ENCODE peak calls at places on chromosomes 4 and X, in seven cellular contexts. One of them, this sample, is unnamed.
A peak's percentile ranks its signal among the peaks of the same experiment; 100 is the strongest.

GRCh38 chrX:74534569-74535038 is 79.8 kb downstream of the RLIM start:
- DNase-seq in right lobe of liver: no peak
- DNase-seq in Peyer's patch: no peak
- DNase-seq in astrocyte: peak; percentile 59
- DNase-seq in bronchial epithelial cell: peak; percentile 45
- DNase-seq in GM06990: peak; percentile 30
- DNase-seq in AG10803: peak; percentile 56
- DNase-seq in this sample: no peak

GRCh38 chrX:22674947-22675346 is 324.8 kb upstream of the DDX53 start:
- DNase-seq in right lobe of liver: no peak
- DNase-seq in Peyer's patch: no peak
- DNase-seq in astrocyte: no peak
- DNase-seq in bronchial epithelial cell: no peak
- DNase-seq in GM06990: no peak
- DNase-seq in AG10803: no peak
- DNase-seq in this sample: no peak

GRCh38 chrX:129791961-129792570 is 12.3 kb downstream of the SASH3 start:
- DNase-seq in right lobe of liver: no peak
- DNase-seq in Peyer's patch: no peak
- DNase-seq in astrocyte: no peak
- DNase-seq in bronchial epithelial cell: no peak
- DNase-seq in GM06990: no peak
- DNase-seq in AG10803: no peak
- DNase-seq in this sample: no peak

GRCh38 chr4:157558016-157558415 is 337.5 kb downstream of the GRIA2 start:
- DNase-seq in right lobe of liver: no peak
- DNase-seq in Peyer's patch: no peak
- DNase-seq in astrocyte: no peak
- DNase-seq in bronchial epithelial cell: no peak
- DNase-seq in GM06990: no peak
- DNase-seq in AG10803: no peak
- DNase-seq in this sample: no peak

GRCh38 chr4:6119507-6120020 is 80.8 kb downstream of the JAKMIP1 start:
- DNase-seq in right lobe of liver: no peak
- DNase-seq in Peyer's patch: no peak
- DNase-seq in astrocyte: no peak
- DNase-seq in bronchial epithelial cell: peak; percentile 20
- DNase-seq in GM06990: no peak
- DNase-seq in AG10803: no peak
- DNase-seq in this sample: no peak

GRCh38 chr4:57425610-57426009 is 315.4 kb upstream of the IGFBP7 start:
- DNase-seq in right lobe of liver: no peak
- DNase-seq in Peyer's patch: no peak
- DNase-seq in astrocyte: peak; percentile 49
- DNase-seq in bronchial epithelial cell: peak; percentile 56
- DNase-seq in GM06990: no peak
- DNase-seq in AG10803: peak; percentile 24
- DNase-seq in this sample: no peak

GRCh38 chrX:103999234-103999633 is 14.3 kb downstream of the H2BW1 start:
- DNase-seq in right lobe of liver: no peak
- DNase-seq in Peyer's patch: no peak
- DNase-seq in astrocyte: no peak
- DNase-seq in bronchial epithelial cell: no peak
- DNase-seq in GM06990: no peak
- DNase-seq in AG10803: no peak
- DNase-seq in this sample: no peak

GRCh38 chr4:113618205-113618604 is 143.3 kb downstream of the CAMK2D start:
- DNase-seq in right lobe of liver: no peak
- DNase-seq in Peyer's patch: no peak
- DNase-seq in astrocyte: no peak
- DNase-seq in bronchial epithelial cell: no peak
- DNase-seq in GM06990: no peak
- DNase-seq in AG10803: peak; percentile 15
- DNase-seq in this sample: no peak

GRCh38 chrX:149571770-149572169 is 15.5 kb downstream of the MAGEA9B start:
- DNase-seq in right lobe of liver: no peak
- DNase-seq in Peyer's patch: no peak
- DNase-seq in astrocyte: no peak
- DNase-seq in bronchial epithelial cell: no peak
- DNase-seq in GM06990: no peak
- DNase-seq in AG10803: no peak
- DNase-seq in this sample: no peak

GRCh38 chrX:6954836-6955235 is 192.7 kb upstream of the STS start:
- DNase-seq in right lobe of liver: no peak
- DNase-seq in Peyer's patch: no peak
- DNase-seq in astrocyte: no peak
- DNase-seq in bronchial epithelial cell: no peak
- DNase-seq in GM06990: no peak
- DNase-seq in AG10803: no peak
- DNase-seq in this sample: no peak

GRCh38 chrX:7202206-7202605 is 54.3 kb upstream of the PUDP start:
- DNase-seq in right lobe of liver: no peak
- DNase-seq in Peyer's patch: no peak
- DNase-seq in astrocyte: no peak
- DNase-seq in bronchial epithelial cell: no peak
- DNase-seq in GM06990: no peak
- DNase-seq in AG10803: no peak
- DNase-seq in this sample: no peak

GRCh38 chrX:49190783-49191032 is 4.5 kb upstream of the PRICKLE3 start:
- DNase-seq in right lobe of liver: no peak
- DNase-seq in Peyer's patch: peak; percentile 79
- DNase-seq in astrocyte: no peak
- DNase-seq in bronchial epithelial cell: no peak
- DNase-seq in GM06990: no peak
- DNase-seq in AG10803: no peak
- DNase-seq in this sample: no peak

GRCh38 chrX:6472652-6473342 is 62.1 kb downstream of the VCX3A start:
- DNase-seq in right lobe of liver: no peak
- DNase-seq in Peyer's patch: no peak
- DNase-seq in astrocyte: no peak
- DNase-seq in bronchial epithelial cell: no peak
- DNase-seq in GM06990: no peak
- DNase-seq in AG10803: no peak
- DNase-seq in this sample: no peak

GRCh38 chrX:13647709-13648212 is 5.2 kb upstream of the TCEANC start:
- DNase-seq in right lobe of liver: no peak
- DNase-seq in Peyer's patch: peak; percentile 67
- DNase-seq in astrocyte: peak; percentile 74
- DNase-seq in bronchial epithelial cell: no peak
- DNase-seq in GM06990: no peak
- DNase-seq in AG10803: no peak
- DNase-seq in this sample: no peak

GRCh38 chrX:100654256-100654655 is 10.3 kb downstream of the SRPX2 start:
- DNase-seq in right lobe of liver: no peak
- DNase-seq in Peyer's patch: no peak
- DNase-seq in astrocyte: no peak
- DNase-seq in bronchial epithelial cell: peak; percentile 31
- DNase-seq in GM06990: no peak
- DNase-seq in AG10803: peak; percentile 45
- DNase-seq in this sample: no peak

GRCh38 chr4:105059337-105059736 is 87.3 kb upstream of the TET2 start:
- DNase-seq in right lobe of liver: no peak
- DNase-seq in Peyer's patch: no peak
- DNase-seq in astrocyte: peak; percentile 18
- DNase-seq in bronchial epithelial cell: peak; percentile 62
- DNase-seq in GM06990: peak; percentile 65
- DNase-seq in AG10803: no peak
- DNase-seq in this sample: peak; percentile 57

GRCh38 chr4:47372561-47372960 is 90.9 kb downstream of the COMMD8 start:
- DNase-seq in right lobe of liver: no peak
- DNase-seq in Peyer's patch: no peak
- DNase-seq in astrocyte: no peak
- DNase-seq in bronchial epithelial cell: no peak
- DNase-seq in GM06990: no peak
- DNase-seq in AG10803: no peak
- DNase-seq in this sample: no peak

GRCh38 chrX:119155416-119156035 is 27.9 kb upstream of the KIAA1210 start:
- DNase-seq in right lobe of liver: no peak
- DNase-seq in Peyer's patch: no peak
- DNase-seq in astrocyte: peak; percentile 65
- DNase-seq in bronchial epithelial cell: peak; percentile 67
- DNase-seq in GM06990: no peak
- DNase-seq in AG10803: peak; percentile 45
- DNase-seq in this sample: no peak

GRCh38 chrX:16836371-16836770 is 33.8 kb downstream of the RBBP7 start:
- DNase-seq in right lobe of liver: no peak
- DNase-seq in Peyer's patch: peak; percentile 47
- DNase-seq in astrocyte: peak; percentile 17
- DNase-seq in bronchial epithelial cell: peak; percentile 19
- DNase-seq in GM06990: peak; percentile 51
- DNase-seq in AG10803: peak; percentile 18
- DNase-seq in this sample: no peak

GRCh38 chrX:77788050-77788449 is 2.0 kb upstream of the ATRX start:
- DNase-seq in right lobe of liver: no peak
- DNase-seq in Peyer's patch: no peak
- DNase-seq in astrocyte: no peak
- DNase-seq in bronchial epithelial cell: peak; percentile 18
- DNase-seq in GM06990: no peak
- DNase-seq in AG10803: peak; percentile 52
- DNase-seq in this sample: peak; percentile 29
- H3K4me3 ChIP-seq in right lobe of liver: peak overlapping the region; percentile 41
- H3K4me3 ChIP-seq in Peyer's patch: no peak overlapping the region
- H3K4me3 ChIP-seq in astrocyte: no peak overlapping the region
- H3K4me3 ChIP-seq in bronchial epithelial cell: no peak overlapping the region
- H3K4me3 ChIP-seq in GM06990: no peak overlapping the region
- H3K4me3 ChIP-seq in AG10803: peak overlapping the region; percentile 30
- H3K4me3 ChIP-seq in this sample: peak overlapping the region; percentile 14

GRCh38 chr4:1344696-1345095 is 2.3 kb upstream of the UVSSA start:
- DNase-seq in right lobe of liver: peak; percentile 55
- DNase-seq in Peyer's patch: no peak
- DNase-seq in astrocyte: no peak
- DNase-seq in bronchial epithelial cell: peak; percentile 39
- DNase-seq in GM06990: no peak
- DNase-seq in AG10803: no peak
- DNase-seq in this sample: no peak

GRCh38 chr4:1346781-1347409 is at the start of gene UVSSA:
- DNase-seq in right lobe of liver: peak; percentile 100
- DNase-seq in Peyer's patch: peak; percentile 100
- DNase-seq in astrocyte: peak; percentile 97
- DNase-seq in bronchial epithelial cell: peak; percentile 96
- DNase-seq in GM06990: peak; percentile 100
- DNase-seq in AG10803: peak; percentile 99
- DNase-seq in this sample: peak; percentile 98

GRCh38 chr4:1347410-1347864 is 429 bp downstream of the UVSSA start:
- DNase-seq in right lobe of liver: peak; percentile 79
- DNase-seq in Peyer's patch: peak; percentile 82
- DNase-seq in astrocyte: peak; percentile 80
- DNase-seq in bronchial epithelial cell: peak; percentile 44
- DNase-seq in GM06990: peak; percentile 78
- DNase-seq in AG10803: peak; percentile 86
- DNase-seq in this sample: no peak

GRCh38 chr4:1348014-1348513 is 1.1 kb downstream of the UVSSA start:
- DNase-seq in right lobe of liver: peak; percentile 50
- DNase-seq in Peyer's patch: no peak
- DNase-seq in astrocyte: no peak
- DNase-seq in bronchial epithelial cell: no peak
- DNase-seq in GM06990: no peak
- DNase-seq in AG10803: no peak
- DNase-seq in this sample: no peak

GRCh38 chr4:1345905-1346780 is 865 bp upstream of the UVSSA start:
- DNase-seq in right lobe of liver: peak; percentile 72
- DNase-seq in Peyer's patch: peak; percentile 66
- DNase-seq in astrocyte: no peak
- DNase-seq in bronchial epithelial cell: no peak
- DNase-seq in GM06990: no peak
- DNase-seq in AG10803: peak; percentile 53
- DNase-seq in this sample: no peak
- TF ChIP-seq CTCF in right lobe of liver: no peak
- TF ChIP-seq CTCF in Peyer's patch: peak; percentile 32
- TF ChIP-seq CTCF in astrocyte: no peak
- TF ChIP-seq CTCF in bronchial epithelial cell: no peak
- TF ChIP-seq CTCF in GM06990: no peak
- TF ChIP-seq CTCF in AG10803: peak; percentile 46
- TF ChIP-seq CTCF in this sample: peak; percentile 45

DNA sequence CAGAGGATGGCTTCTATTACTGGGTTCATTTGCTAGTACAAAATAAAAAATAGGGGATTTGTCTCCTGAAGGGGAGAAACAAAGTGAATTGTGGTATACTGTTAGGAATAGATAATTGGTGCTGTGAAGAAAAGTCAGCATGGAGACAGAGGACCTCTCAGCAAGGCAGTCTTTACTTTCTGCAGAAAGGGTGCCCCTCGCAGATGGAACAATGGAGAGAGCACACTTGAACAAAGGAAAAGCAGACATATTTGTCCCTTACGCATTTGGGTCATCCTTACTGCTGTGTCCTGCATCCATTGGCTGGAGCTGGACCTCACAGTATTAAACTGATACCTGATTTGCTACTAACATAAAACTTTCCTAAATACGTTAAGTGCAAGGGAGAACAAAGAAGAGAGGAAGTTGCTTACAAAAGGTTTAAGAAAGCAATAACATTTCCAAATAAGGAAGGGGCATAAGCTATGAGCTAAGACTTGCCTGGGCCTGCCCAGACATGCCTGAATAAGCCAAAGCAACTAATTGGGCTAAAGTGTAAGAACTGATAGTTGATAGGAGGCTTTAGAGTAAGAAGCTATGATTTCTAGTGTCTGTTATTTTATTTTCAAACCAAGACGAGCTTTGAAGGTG is 83.8 kb downstream of the CCKAR start:
- DNase-seq in right lobe of liver: no peak
- DNase-seq in Peyer's patch: no peak
- DNase-seq in astrocyte: no peak
- DNase-seq in bronchial epithelial cell: peak; percentile 49
- DNase-seq in GM06990: no peak
- DNase-seq in AG10803: peak; percentile 22
- DNase-seq in this sample: no peak
- H3K4me3 ChIP-seq in right lobe of liver: no peak overlapping the region
- H3K4me3 ChIP-seq in Peyer's patch: no peak overlapping the region
- H3K4me3 ChIP-seq in astrocyte: no peak overlapping the region
- H3K4me3 ChIP-seq in bronchial epithelial cell: no peak overlapping the region
- H3K4me3 ChIP-seq in GM06990: no peak overlapping the region
- H3K4me3 ChIP-seq in AG10803: no peak overlapping the region
- H3K4me3 ChIP-seq in this sample: no peak overlapping the region

GRCh38 chr4:41322613-41323012 is 65.9 kb downstream of the UCHL1 start:
- DNase-seq in right lobe of liver: no peak
- DNase-seq in Peyer's patch: no peak
- DNase-seq in astrocyte: no peak
- DNase-seq in bronchial epithelial cell: no peak
- DNase-seq in GM06990: peak; percentile 8
- DNase-seq in AG10803: no peak
- DNase-seq in this sample: no peak

GRCh38 chr4:41323706-41324105 is 67.0 kb downstream of the UCHL1 start:
- DNase-seq in right lobe of liver: no peak
- DNase-seq in Peyer's patch: no peak
- DNase-seq in astrocyte: no peak
- DNase-seq in bronchial epithelial cell: no peak
- DNase-seq in GM06990: no peak
- DNase-seq in AG10803: no peak
- DNase-seq in this sample: no peak

GRCh38 chr4:41323186-41323585 is 66.5 kb downstream of the UCHL1 start:
- DNase-seq in right lobe of liver: no peak
- DNase-seq in Peyer's patch: no peak
- DNase-seq in astrocyte: no peak
- DNase-seq in bronchial epithelial cell: no peak
- DNase-seq in GM06990: no peak
- DNase-seq in AG10803: no peak
- DNase-seq in this sample: no peak

GRCh38 chr4:41326776-41327175 is 70.0 kb downstream of the UCHL1 start:
- DNase-seq in right lobe of liver: no peak
- DNase-seq in Peyer's patch: no peak
- DNase-seq in astrocyte: no peak
- DNase-seq in bronchial epithelial cell: no peak
- DNase-seq in GM06990: no peak
- DNase-seq in AG10803: no peak
- DNase-seq in this sample: no peak

GRCh38 chr4:41324861-41325260 is 68.1 kb downstream of the UCHL1 start:
- DNase-seq in right lobe of liver: no peak
- DNase-seq in Peyer's patch: no peak
- DNase-seq in astrocyte: no peak
- DNase-seq in bronchial epithelial cell: no peak
- DNase-seq in GM06990: no peak
- DNase-seq in AG10803: no peak
- DNase-seq in this sample: no peak
- TF ChIP-seq CTCF in right lobe of liver: no peak
- TF ChIP-seq CTCF in Peyer's patch: no peak
- TF ChIP-seq CTCF in astrocyte: no peak
- TF ChIP-seq CTCF in bronchial epithelial cell: no peak
- TF ChIP-seq CTCF in GM06990: no peak
- TF ChIP-seq CTCF in AG10803: no peak
- TF ChIP-seq CTCF in this sample: no peak

This sample was measured in GM12864.